ENCODE peak calls at places on chromosomes 16 and 17, in seven cellular contexts. R is stimulated activated CD4-positive, alpha-beta T cell treated with anti-CD3 and anti-CD28 coated beads, Interleukin-12 subunit alpha, Interleukin-12 subunit beta, amount 100 ng/mL, for 24 hours; Y is PC-9; N is NCI-H1417; A is BJ; X is NCI-H1436; E is SW480. G is an unnamed sample.

GRCh38 chr17:79985361-79985760 is 50.3 kb downstream of the TBC1D16 start:
- DNase-seq in R (no peak), Y (no peak), N (no peak), A (no peak), X (no peak), E (no peak), G (no peak)

GRCh38 chr17:34797724-34798123 is 163.5 kb downstream of the CCT6B start:
- DNase-seq in R (peak), Y (peak), N (no peak), A (no peak), X (no peak), E (peak), G (no peak)

GRCh38 chr17:72503556-72503955 is 382.7 kb downstream of the SOX9 start:
- DNase-seq in R (no peak), Y (no peak), N (no peak), A (no peak), X (no peak), E (no peak), G (no peak)

GRCh38 chr17:2694381-2695242 is 17.0 kb downstream of the CLUH start:
- DNase-seq in R (no peak), Y (no peak), N (no peak), A (no peak), X (no peak), E (no peak), G (no peak)

GRCh38 chr17:17365476-17366110 is 62.4 kb downstream of the NT5M start:
- DNase-seq in R (no peak), Y (no peak), N (no peak), A (no peak), X (no peak), E (no peak), G (no peak)

GRCh38 chr17:55005520-55005919 is 37.0 kb downstream of the STXBP4 start:
- DNase-seq in R (no peak), Y (no peak), N (peak), A (no peak), X (no peak), E (peak), G (no peak)

GRCh38 chr17:64019486-64020067 is 856 bp downstream of the ICAM2 start:
- DNase-seq in R (no peak), Y (no peak), N (no peak), A (no peak), X (no peak), E (no peak), G (no peak)

GRCh38 chr17:13384626-13385025 is 217.1 kb downstream of the HS3ST3A1 start:
- DNase-seq in R (no peak), Y (no peak), N (no peak), A (no peak), X (no peak), E (no peak), G (no peak)

GRCh38 chr16:87344931-87345631 is 27.9 kb upstream of the C16orf95 start:
- DNase-seq in R (peak), Y (no peak), N (no peak), A (no peak), X (no peak), E (peak), G (no peak)

G was measured in NCI-H2107.